ENCODE peak calls at places on chromosomes 6 and 20, in nine cellular contexts. H is HS-5, P is ascending aorta, S is nephron progenitor cell, R is esophagus muscularis mucosa, Z is NCI-H82, V is mesothelial cell of epicardium, L is Right ventricle myocardium inferior, Q is cardiac muscle cell. I is an unnamed sample.

GRCh38 chr6:140538926-140539325 is 1164.5 kb upstream of the CITED2 start:
- DNase-seq in H (peak), P (no peak), S (no peak), R (no peak), Z (no peak), V (no peak), L (no peak), Q (no peak), I (no peak)

GRCh38 chr20:44264287-44264686 is 17.2 kb downstream of the GDAP1L1 start:
- DNase-seq in H (no peak), P (no peak), S (peak), R (no peak), Z (no peak), V (no peak), L (no peak), Q (peak), I (no peak)

GRCh38 chr20:13739726-13740649 is 44.7 kb downstream of the ESF1 start:
- DNase-seq in H (no peak), P (no peak), S (no peak), R (no peak), Z (no peak), V (no peak), L (no peak), Q (no peak), I (no peak)

GRCh38 chr6:12009904-12010634 is 2.0 kb upstream of the HIVEP1 start:
- DNase-seq in H (no peak), P (no peak), S (no peak), R (no peak), Z (peak), V (no peak), L (no peak), Q (no peak), I (no peak)

GRCh38 chr6:141669141-141669540 is 463.6 kb upstream of the GJE1 start:
- DNase-seq in H (no peak), P (no peak), S (no peak), R (no peak), Z (no peak), V (no peak), L (no peak), Q (no peak), I (no peak)

GRCh38 chr6:80022803-80023202 is 18.4 kb downstream of the TTK start:
- DNase-seq in H (peak), P (no peak), S (no peak), R (no peak), Z (no peak), V (no peak), L (no peak), Q (no peak), I (no peak)

GRCh38 chr6:64217721-64218603 is 582.4 kb downstream of the PHF3 start:
- DNase-seq in H (peak), P (no peak), S (no peak), R (no peak), Z (no peak), V (no peak), L (no peak), Q (no peak), I (no peak)

GRCh38 chr6:16540804-16541752 is 220.2 kb downstream of the ATXN1 start:
- DNase-seq in H (no peak), P (no peak), S (no peak), R (no peak), Z (no peak), V (no peak), L (no peak), Q (peak), I (no peak)

GRCh38 chr6:30319146-30319835 is 7.4 kb upstream of the TRIM39 start:
- DNase-seq in H (no peak), P (no peak), S (no peak), R (no peak), Z (no peak), V (no peak), L (no peak), Q (no peak), I (no peak)

GRCh38 chr6:87494761-87495422 is 22.1 kb downstream of the SLC35A1 start:
- DNase-seq in H (no peak), P (no peak), S (no peak), R (no peak), Z (no peak), V (no peak), L (no peak), Q (no peak), I (peak)

GRCh38 chr6:9496837-9497236 is 918.0 kb downstream of the TFAP2A start:
- DNase-seq in H (no peak), P (no peak), S (no peak), R (no peak), Z (no peak), V (no peak), L (no peak), Q (no peak), I (no peak)

I was measured in colonic mucosa.